ENCODE peak calls at places on chromosomes 5 and 9, in nine cellular contexts. One of them, this sample, is unnamed.

GRCh38 chr9:134502261-134503211 is 139.1 kb upstream of the COL5A1 start:
- DNase-seq in stimulated activated CD8-positive, alpha-beta memory T cell treated with anti-CD3 and anti-CD28 coated beads, Interleukin-12 subunit alpha, Interleukin-12 subunit beta, amount 100 ng/mL, for 1 hour: no peak
- DNase-seq in HEK293T: no peak
- DNase-seq in amygdala: no peak
- DNase-seq in NCI-H446 treated with DMSO at 0.1 percent for 48 hours: peak; percentile 21
- DNase-seq in T-helper 1 cell: no peak
- DNase-seq in HFF-Myc: peak; percentile 85
- DNase-seq in NAMALWA: no peak
- DNase-seq in dorsolateral prefrontal cortex: no peak
- DNase-seq in this sample: peak; percentile 79

GRCh38 chr5:97838214-97838613 is 655.2 kb upstream of the RIOK2 start:
- DNase-seq in stimulated activated CD8-positive, alpha-beta memory T cell treated with anti-CD3 and anti-CD28 coated beads, Interleukin-12 subunit alpha, Interleukin-12 subunit beta, amount 100 ng/mL, for 1 hour: no peak
- DNase-seq in HEK293T: no peak
- DNase-seq in amygdala: no peak
- DNase-seq in NCI-H446 treated with DMSO at 0.1 percent for 48 hours: peak; percentile 95
- DNase-seq in T-helper 1 cell: no peak
- DNase-seq in HFF-Myc: peak; percentile 82
- DNase-seq in NAMALWA: no peak
- DNase-seq in dorsolateral prefrontal cortex: no peak
- DNase-seq in this sample: peak; percentile 67

GRCh38 chr5:55241756-55242155 is 8.3 kb upstream of the CCNO start:
- DNase-seq in stimulated activated CD8-positive, alpha-beta memory T cell treated with anti-CD3 and anti-CD28 coated beads, Interleukin-12 subunit alpha, Interleukin-12 subunit beta, amount 100 ng/mL, for 1 hour: no peak
- DNase-seq in HEK293T: no peak
- DNase-seq in amygdala: no peak
- DNase-seq in NCI-H446 treated with DMSO at 0.1 percent for 48 hours: no peak
- DNase-seq in T-helper 1 cell: no peak
- DNase-seq in HFF-Myc: no peak
- DNase-seq in NAMALWA: no peak
- DNase-seq in dorsolateral prefrontal cortex: no peak
- DNase-seq in this sample: no peak

GRCh38 chr5:31639488-31640011 is 619 bp downstream of the PDZD2 start:
- DNase-seq in stimulated activated CD8-positive, alpha-beta memory T cell treated with anti-CD3 and anti-CD28 coated beads, Interleukin-12 subunit alpha, Interleukin-12 subunit beta, amount 100 ng/mL, for 1 hour: no peak
- DNase-seq in HEK293T: peak; percentile 13
- DNase-seq in amygdala: no peak
- DNase-seq in NCI-H446 treated with DMSO at 0.1 percent for 48 hours: no peak
- DNase-seq in T-helper 1 cell: no peak
- DNase-seq in HFF-Myc: no peak
- DNase-seq in NAMALWA: no peak
- DNase-seq in dorsolateral prefrontal cortex: no peak
- DNase-seq in this sample: no peak

GRCh38 chr5:154072782-154073171 is 34.0 kb downstream of the MFAP3 start:
- DNase-seq in stimulated activated CD8-positive, alpha-beta memory T cell treated with anti-CD3 and anti-CD28 coated beads, Interleukin-12 subunit alpha, Interleukin-12 subunit beta, amount 100 ng/mL, for 1 hour: no peak
- DNase-seq in HEK293T: no peak
- DNase-seq in amygdala: no peak
- DNase-seq in NCI-H446 treated with DMSO at 0.1 percent for 48 hours: no peak
- DNase-seq in T-helper 1 cell: no peak
- DNase-seq in HFF-Myc: no peak
- DNase-seq in NAMALWA: no peak
- DNase-seq in dorsolateral prefrontal cortex: no peak
- DNase-seq in this sample: no peak

GRCh38 chr9:76652894-76653293 is 111.3 kb upstream of the PCA3 start:
- DNase-seq in stimulated activated CD8-positive, alpha-beta memory T cell treated with anti-CD3 and anti-CD28 coated beads, Interleukin-12 subunit alpha, Interleukin-12 subunit beta, amount 100 ng/mL, for 1 hour: no peak
- DNase-seq in HEK293T: no peak
- DNase-seq in amygdala: no peak
- DNase-seq in NCI-H446 treated with DMSO at 0.1 percent for 48 hours: no peak
- DNase-seq in T-helper 1 cell: no peak
- DNase-seq in HFF-Myc: no peak
- DNase-seq in NAMALWA: no peak
- DNase-seq in dorsolateral prefrontal cortex: no peak
- DNase-seq in this sample: no peak

GRCh38 chr9:126488310-126488709 is 125.4 kb upstream of the LMX1B start:
- DNase-seq in stimulated activated CD8-positive, alpha-beta memory T cell treated with anti-CD3 and anti-CD28 coated beads, Interleukin-12 subunit alpha, Interleukin-12 subunit beta, amount 100 ng/mL, for 1 hour: no peak
- DNase-seq in HEK293T: no peak
- DNase-seq in amygdala: no peak
- DNase-seq in NCI-H446 treated with DMSO at 0.1 percent for 48 hours: no peak
- DNase-seq in T-helper 1 cell: no peak
- DNase-seq in HFF-Myc: no peak
- DNase-seq in NAMALWA: no peak
- DNase-seq in dorsolateral prefrontal cortex: no peak
- DNase-seq in this sample: peak; percentile 30

GRCh38 chr9:26809795-26810194 is 82.8 kb downstream of the CAAP1 start:
- DNase-seq in stimulated activated CD8-positive, alpha-beta memory T cell treated with anti-CD3 and anti-CD28 coated beads, Interleukin-12 subunit alpha, Interleukin-12 subunit beta, amount 100 ng/mL, for 1 hour: no peak
- DNase-seq in HEK293T: no peak
- DNase-seq in amygdala: no peak
- DNase-seq in NCI-H446 treated with DMSO at 0.1 percent for 48 hours: no peak
- DNase-seq in T-helper 1 cell: no peak
- DNase-seq in HFF-Myc: peak; percentile 70
- DNase-seq in NAMALWA: no peak
- DNase-seq in dorsolateral prefrontal cortex: no peak
- DNase-seq in this sample: no peak

GRCh38 chr9:136831720-136832104 is 10.6 kb upstream of the AJM1 start:
- DNase-seq in stimulated activated CD8-positive, alpha-beta memory T cell treated with anti-CD3 and anti-CD28 coated beads, Interleukin-12 subunit alpha, Interleukin-12 subunit beta, amount 100 ng/mL, for 1 hour: no peak
- DNase-seq in HEK293T: no peak
- DNase-seq in amygdala: no peak
- DNase-seq in NCI-H446 treated with DMSO at 0.1 percent for 48 hours: no peak
- DNase-seq in T-helper 1 cell: no peak
- DNase-seq in HFF-Myc: no peak
- DNase-seq in NAMALWA: no peak
- DNase-seq in dorsolateral prefrontal cortex: no peak
- DNase-seq in this sample: no peak

GRCh38 chr5:9661316-9662015 is 31.3 kb upstream of the TAS2R1 start:
- DNase-seq in stimulated activated CD8-positive, alpha-beta memory T cell treated with anti-CD3 and anti-CD28 coated beads, Interleukin-12 subunit alpha, Interleukin-12 subunit beta, amount 100 ng/mL, for 1 hour: no peak
- DNase-seq in HEK293T: no peak
- DNase-seq in amygdala: no peak
- DNase-seq in NCI-H446 treated with DMSO at 0.1 percent for 48 hours: no peak
- DNase-seq in T-helper 1 cell: no peak
- DNase-seq in HFF-Myc: peak; percentile 63
- DNase-seq in NAMALWA: no peak
- DNase-seq in dorsolateral prefrontal cortex: no peak
- DNase-seq in this sample: no peak

GRCh38 chr5:68331202-68332108 is 115.9 kb downstream of the PIK3R1 start:
- DNase-seq in stimulated activated CD8-positive, alpha-beta memory T cell treated with anti-CD3 and anti-CD28 coated beads, Interleukin-12 subunit alpha, Interleukin-12 subunit beta, amount 100 ng/mL, for 1 hour: no peak
- DNase-seq in HEK293T: no peak
- DNase-seq in amygdala: no peak
- DNase-seq in NCI-H446 treated with DMSO at 0.1 percent for 48 hours: no peak
- DNase-seq in T-helper 1 cell: no peak
- DNase-seq in HFF-Myc: no peak
- DNase-seq in NAMALWA: peak; percentile 25
- DNase-seq in dorsolateral prefrontal cortex: no peak
- DNase-seq in this sample: peak; percentile 48

GRCh38 chr9:98365227-98365669 is 109.8 kb upstream of the TBC1D2 start:
- DNase-seq in stimulated activated CD8-positive, alpha-beta memory T cell treated with anti-CD3 and anti-CD28 coated beads, Interleukin-12 subunit alpha, Interleukin-12 subunit beta, amount 100 ng/mL, for 1 hour: no peak
- DNase-seq in HEK293T: no peak
- DNase-seq in amygdala: no peak
- DNase-seq in NCI-H446 treated with DMSO at 0.1 percent for 48 hours: no peak
- DNase-seq in T-helper 1 cell: no peak
- DNase-seq in HFF-Myc: peak; percentile 29
- DNase-seq in NAMALWA: peak; percentile 62
- DNase-seq in dorsolateral prefrontal cortex: no peak
- DNase-seq in this sample: peak; percentile 91

GRCh38 chr9:34443533-34443932 is 14.8 kb downstream of the FAM219A start:
- DNase-seq in stimulated activated CD8-positive, alpha-beta memory T cell treated with anti-CD3 and anti-CD28 coated beads, Interleukin-12 subunit alpha, Interleukin-12 subunit beta, amount 100 ng/mL, for 1 hour: no peak
- DNase-seq in HEK293T: no peak
- DNase-seq in amygdala: no peak
- DNase-seq in NCI-H446 treated with DMSO at 0.1 percent for 48 hours: no peak
- DNase-seq in T-helper 1 cell: no peak
- DNase-seq in HFF-Myc: no peak
- DNase-seq in NAMALWA: no peak
- DNase-seq in dorsolateral prefrontal cortex: no peak
- DNase-seq in this sample: no peak

GRCh38 chr5:166781729-166782128 is 1509.7 kb upstream of the WWC1 start:
- DNase-seq in stimulated activated CD8-positive, alpha-beta memory T cell treated with anti-CD3 and anti-CD28 coated beads, Interleukin-12 subunit alpha, Interleukin-12 subunit beta, amount 100 ng/mL, for 1 hour: no peak
- DNase-seq in HEK293T: no peak
- DNase-seq in amygdala: no peak
- DNase-seq in NCI-H446 treated with DMSO at 0.1 percent for 48 hours: no peak
- DNase-seq in T-helper 1 cell: no peak
- DNase-seq in HFF-Myc: no peak
- DNase-seq in NAMALWA: no peak
- DNase-seq in dorsolateral prefrontal cortex: no peak
- DNase-seq in this sample: no peak

GRCh38 chr5:13217636-13218035 is 726.9 kb downstream of the DNAH5 start:
- DNase-seq in stimulated activated CD8-positive, alpha-beta memory T cell treated with anti-CD3 and anti-CD28 coated beads, Interleukin-12 subunit alpha, Interleukin-12 subunit beta, amount 100 ng/mL, for 1 hour: no peak
- DNase-seq in HEK293T: no peak
- DNase-seq in amygdala: no peak
- DNase-seq in NCI-H446 treated with DMSO at 0.1 percent for 48 hours: no peak
- DNase-seq in T-helper 1 cell: no peak
- DNase-seq in HFF-Myc: no peak
- DNase-seq in NAMALWA: no peak
- DNase-seq in dorsolateral prefrontal cortex: no peak
- DNase-seq in this sample: no peak

GRCh38 chr9:138022121-138022741 is 144.6 kb downstream of the CACNA1B start:
- DNase-seq in stimulated activated CD8-positive, alpha-beta memory T cell treated with anti-CD3 and anti-CD28 coated beads, Interleukin-12 subunit alpha, Interleukin-12 subunit beta, amount 100 ng/mL, for 1 hour: no peak
- DNase-seq in HEK293T: no peak
- DNase-seq in amygdala: no peak
- DNase-seq in NCI-H446 treated with DMSO at 0.1 percent for 48 hours: no peak
- DNase-seq in T-helper 1 cell: no peak
- DNase-seq in HFF-Myc: no peak
- DNase-seq in NAMALWA: peak; percentile 17
- DNase-seq in dorsolateral prefrontal cortex: peak; percentile 24
- DNase-seq in this sample: no peak

GRCh38 chr9:118577121-118577520 is 792.1 kb downstream of the BRINP1 start:
- DNase-seq in stimulated activated CD8-positive, alpha-beta memory T cell treated with anti-CD3 and anti-CD28 coated beads, Interleukin-12 subunit alpha, Interleukin-12 subunit beta, amount 100 ng/mL, for 1 hour: no peak
- DNase-seq in HEK293T: no peak
- DNase-seq in amygdala: no peak
- DNase-seq in NCI-H446 treated with DMSO at 0.1 percent for 48 hours: no peak
- DNase-seq in T-helper 1 cell: no peak
- DNase-seq in HFF-Myc: no peak
- DNase-seq in NAMALWA: no peak
- DNase-seq in dorsolateral prefrontal cortex: no peak
- DNase-seq in this sample: peak; percentile 73

GRCh38 chr9:103913899-103914298 is 180.2 kb upstream of the SMC2 start:
- DNase-seq in stimulated activated CD8-positive, alpha-beta memory T cell treated with anti-CD3 and anti-CD28 coated beads, Interleukin-12 subunit alpha, Interleukin-12 subunit beta, amount 100 ng/mL, for 1 hour: no peak
- DNase-seq in HEK293T: no peak
- DNase-seq in amygdala: no peak
- DNase-seq in NCI-H446 treated with DMSO at 0.1 percent for 48 hours: no peak
- DNase-seq in T-helper 1 cell: no peak
- DNase-seq in HFF-Myc: no peak
- DNase-seq in NAMALWA: no peak
- DNase-seq in dorsolateral prefrontal cortex: no peak
- DNase-seq in this sample: no peak

GRCh38 chr9:134704499-134704898 is 62.9 kb downstream of the COL5A1 start:
- DNase-seq in stimulated activated CD8-positive, alpha-beta memory T cell treated with anti-CD3 and anti-CD28 coated beads, Interleukin-12 subunit alpha, Interleukin-12 subunit beta, amount 100 ng/mL, for 1 hour: no peak
- DNase-seq in HEK293T: no peak
- DNase-seq in amygdala: no peak
- DNase-seq in NCI-H446 treated with DMSO at 0.1 percent for 48 hours: no peak
- DNase-seq in T-helper 1 cell: no peak
- DNase-seq in HFF-Myc: no peak
- DNase-seq in NAMALWA: no peak
- DNase-seq in dorsolateral prefrontal cortex: no peak
- DNase-seq in this sample: no peak

This sample was measured in dermis microvascular lymphatic vessel endothelial cell.